ENCODE peak calls at places on chromosomes 2 and 18, in four cellular contexts. U, K, W and I are unnamed samples. For H3K36me3, the result is how much of the 10 kb centered on the place peaks cover.

GRCh38 chr2:39620067-39620466 is 45.6 kb upstream of the TMEM178A start:
- DNase-seq in K (peak), U (peak), W (no peak), I (peak)

GRCh38 chr2:25276569-25277465 is 64.9 kb downstream of the DNMT3A start:
- DNase-seq in W (peak), U (no peak), K (no peak), I (no peak)

GRCh38 chr2:241271641-241272297 is 43.7 kb downstream of the HDLBP start:
- DNase-seq in W (peak), U (peak), K (peak), I (peak)

GRCh38 chr2:240386321-240386720 is 49.1 kb upstream of the GPC1 start:
- DNase-seq in U (no peak), K (no peak), W (no peak), I (no peak)

GRCh38 chr2:40431600-40431955 is 20.3 kb downstream of the SLC8A1 start:
- DNase-seq in U (peak), K (peak), W (no peak), I (peak)

GRCh38 chr2:175431054-175431780 is 249.7 kb upstream of the ATP5MC3 start:
- DNase-seq in K (no peak), W (no peak), U (no peak), I (peak)

GRCh38 chr2:215207041-215207440 is 68.6 kb upstream of the ABCA12 start:
- DNase-seq in K (no peak), W (no peak), U (no peak), I (no peak)

GRCh38 chr2:111946294-111947114 is 48.1 kb downstream of the MERTK start:
- DNase-seq in U (peak), K (peak), W (no peak), I (peak)

GRCh38 chr2:7061436-7061779 is 144.2 kb downstream of the RNF144A start:
- DNase-seq in W (no peak), K (no peak), U (no peak), I (no peak)

GRCh38 chr2:133986881-133987793 is 266.7 kb upstream of the MGAT5 start:
- DNase-seq in W (no peak), U (no peak), K (no peak), I (peak)

GRCh38 chr18:28820353-28820752 is 643.4 kb upstream of the CDH2 start:
- DNase-seq in U (no peak), K (no peak), W (no peak), I (no peak)

GRCh38 chr18:24446453-24446852 is 14.0 kb upstream of the HRH4 start:
- DNase-seq in W (no peak), U (no peak), K (no peak), I (no peak)

GRCh38 chr2:187554704-187555082 is 458 bp upstream of the TFPI start:
- DNase-seq in K (no peak), U (no peak), W (no peak), I (no peak)

GRCh38 chr18:22286576-22286975 is 117.2 kb downstream of the GATA6 start:
- DNase-seq in K (no peak), W (no peak), U (no peak), I (peak)

GRCh38 chr2:235836416-235837042 is 331.7 kb downstream of the GBX2 start:
- DNase-seq in U (peak), W (no peak), K (no peak), I (peak)

GRCh38 chr2:82109418-82109817 is 1804.9 kb upstream of the LRRTM1 start:
- DNase-seq in U (no peak), K (no peak), W (no peak), I (no peak)

GRCh38 chr2:63047193-63047533 is 3.5 kb upstream of the OTX1 start:
- DNase-seq in W (no peak), K (no peak), U (no peak), I (no peak)

GRCh38 chr2:10172033-10172865 is 49.7 kb downstream of the RRM2 start:
- DNase-seq in W (no peak), U (no peak), K (no peak), I (no peak)

GRCh38 chr2:20120569-20121416 is 69.4 kb upstream of the LAPTM4A start:
- DNase-seq in K (no peak), W (no peak), U (no peak), I (no peak)

GRCh38 chr2:113157108-113157896 is 16.5 kb upstream of the PSD4 start:
- DNase-seq in U (peak), K (no peak), W (peak), I (peak)

GRCh38 chr2:100242891-100243670 is 79.2 kb downstream of the LONRF2 start:
- DNase-seq in U (peak), K (peak), W (peak), I (peak)

GRCh38 chr2:226131299-226131784 is 668.3 kb downstream of the IRS1 start:
- DNase-seq in W (no peak), U (no peak), K (no peak), I (no peak)

GRCh38 chr18:56146565-56146964 is 491.8 kb downstream of the TXNL1 start:
- DNase-seq in U (no peak), W (no peak), K (no peak), I (peak)

GRCh38 chr2:133229974-133230373 is 338.3 kb downstream of the NCKAP5 start:
- DNase-seq in U (no peak), K (no peak), W (no peak), I (no peak)

GRCh38 chr18:49678440-49678839 is 116.6 kb downstream of the LIPG start:
- DNase-seq in K (no peak), U (no peak), W (no peak), I (peak)
- H3K36me3 ChIP-seq in K (under half), U (under half), W (under half), I (under half)

GRCh38 chr2:238176565-238176964 is 17.8 kb downstream of the ERFE start:
- DNase-seq in K (peak), U (peak), W (no peak), I (no peak)
- H3K36me3 ChIP-seq in K (half or more), U (under half), W (half or more), I (under half)

GRCh38 chr2:46737577-46737976 is 178.0 kb downstream of the MCFD2 start:
- DNase-seq in W (no peak), U (peak), K (no peak), I (peak)
- H3K36me3 ChIP-seq in W (under half), U (under half), K (half or more), I (under half)

GRCh38 chr18:31857516-31858106 is 85.3 kb downstream of the TRAPPC8 start:
- DNase-seq in U (no peak), K (no peak), W (no peak), I (no peak)
- H3K36me3 ChIP-seq in U (under half), K (half or more), W (under half), I (under half)

GRCh38 chr18:14925281-14925709 is 177.3 kb downstream of the ANKRD30B start:
- DNase-seq in K (no peak), W (no peak), U (peak), I (no peak)
- H3K36me3 ChIP-seq in K (under half), W (under half), U (under half), I (under half)

GRCh38 chr18:79974025-79974424 is 9.6 kb downstream of the HSBP1L1 start:
- DNase-seq in U (no peak), K (no peak), W (no peak), I (no peak)
- H3K36me3 ChIP-seq in U (under half), K (half or more), W (under half), I (under half)

GRCh38 chr2:627340-627709 is 49.9 kb downstream of the TMEM18 start:
- DNase-seq in W (no peak), U (no peak), K (no peak), I (no peak)
- H3K36me3 ChIP-seq in W (under half), U (under half), K (under half), I (under half)

DNA sequence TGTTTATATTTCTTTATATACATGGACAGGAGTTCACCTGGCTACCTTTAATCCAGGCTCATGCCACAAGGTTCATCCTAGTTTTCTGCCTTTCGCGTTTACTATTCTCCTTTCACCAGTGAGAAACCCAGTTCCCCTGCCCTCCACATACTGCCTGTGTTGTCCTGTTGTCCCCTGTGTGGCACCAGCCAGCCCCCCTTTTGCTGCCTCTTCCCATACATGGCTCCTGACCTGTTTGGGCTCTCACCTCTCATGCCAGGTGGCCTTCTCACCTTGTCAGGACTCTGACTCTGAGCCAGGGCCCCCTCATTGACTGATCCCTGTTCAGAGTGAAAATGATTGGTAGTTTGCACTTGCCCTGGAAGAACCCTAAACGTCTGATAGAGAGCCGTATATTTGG is 13.6 kb downstream of the ASB1 start:
- DNase-seq in U (no peak), W (no peak), K (no peak), I (no peak)
- H3K36me3 ChIP-seq in U (under half), W (under half), K (half or more), I (under half)

GRCh38 chr18:57664600-57665165 is 43.0 kb upstream of the NARS1 start:
- DNase-seq in W (no peak), K (no peak), U (no peak), I (no peak)
- H3K36me3 ChIP-seq in W (under half), K (half or more), U (under half), I (under half)